ENCODE peak calls at places on chromosomes 5 and 9, in six cellular contexts. R, J, F, A, Y and C are unnamed samples.

GRCh38 chr9:127361561-127361960 is 35.4 kb upstream of the SLC2A8 start:
- DNase-seq in R (no peak), J (no peak), F (no peak), A (no peak), Y (no peak), C (no peak)

GRCh38 chr5:143050183-143050582 is 280.0 kb downstream of the ARHGAP26 start:
- DNase-seq in R (no peak), J (no peak), F (no peak), A (no peak), Y (no peak), C (no peak)

GRCh38 chr5:38831909-38832308 is 13.9 kb upstream of the OSMR start:
- DNase-seq in R (peak; percentile 70), J (peak; percentile 75), F (no peak), A (no peak), Y (no peak), C (no peak)

GRCh38 chr5:139251281-139251687 is 42.3 kb upstream of the MATR3 start:
- DNase-seq in R (no peak), J (no peak), F (peak; percentile 24), A (no peak), Y (no peak), C (no peak)

GRCh38 chr9:77926314-77926959 is 105.2 kb downstream of the GNAQ start:
- DNase-seq in R (peak; percentile 82), J (peak; percentile 85), F (no peak), A (no peak), Y (no peak), C (peak; percentile 52)

GRCh38 chr5:78405820-78406750 is 45.7 kb downstream of the SCAMP1 start:
- DNase-seq in R (peak; percentile 45), J (peak; percentile 79), F (no peak), A (no peak), Y (no peak), C (no peak)

GRCh38 chr5:122259995-122260394 is 52.0 kb upstream of the SNCAIP start:
- DNase-seq in R (peak; percentile 75), J (peak; percentile 95), F (no peak), A (no peak), Y (no peak), C (peak; percentile 70)

GRCh38 chr5:159403906-159404641 is 73.8 kb upstream of the IL12B start:
- DNase-seq in R (no peak), J (no peak), F (no peak), A (no peak), Y (no peak), C (no peak)

GRCh38 chr9:89448381-89448780 is 49.5 kb downstream of the SEMA4D start:
- DNase-seq in R (no peak), J (no peak), F (no peak), A (no peak), Y (no peak), C (no peak)

GRCh38 chr5:100970646-100971045 is 67.6 kb upstream of the ST8SIA4 start:
- DNase-seq in R (no peak), J (no peak), F (no peak), A (no peak), Y (no peak), C (no peak)

GRCh38 chr9:22147818-22148573 is 138.9 kb upstream of the CDKN2B start:
- DNase-seq in R (peak; percentile 96), J (peak; percentile 99), F (peak; percentile 28), A (no peak), Y (no peak), C (peak; percentile 52)

GRCh38 chr9:135926402-135927194 is 19.3 kb upstream of the CAMSAP1 start:
- DNase-seq in R (peak; percentile 49), J (peak; percentile 65), F (no peak), A (no peak), Y (no peak), C (peak; percentile 25)

GRCh38 chr9:108197888-108198287 is 657.9 kb downstream of the ACTL7B start:
- DNase-seq in R (no peak), J (no peak), F (no peak), A (no peak), Y (no peak), C (no peak)

GRCh38 chr5:143244000-143244736 is 159.3 kb downstream of the NR3C1 start:
- DNase-seq in R (peak; percentile 96), J (peak; percentile 98), F (no peak), A (no peak), Y (peak; percentile 98), C (peak; percentile 94)

GRCh38 chr9:134243778-134244467 is 79.6 kb upstream of the RNU6ATAC start:
- DNase-seq in R (peak; percentile 5), J (peak; percentile 18), F (peak; percentile 28), A (no peak), Y (no peak), C (no peak)

GRCh38 chr5:52895572-52896296 is 93.4 kb upstream of the ITGA2 start:
- DNase-seq in R (peak; percentile 24), J (no peak), F (no peak), A (no peak), Y (no peak), C (no peak)

GRCh38 chr5:2742921-2743679 is 8.4 kb downstream of the IRX2 start:
- DNase-seq in R (no peak), J (no peak), F (no peak), A (no peak), Y (no peak), C (no peak)

GRCh38 chr5:106080540-106080939 is 1590.2 kb downstream of the EFNA5 start:
- DNase-seq in R (no peak), J (no peak), F (no peak), A (no peak), Y (no peak), C (no peak)

GRCh38 chr5:131579917-131580671 is 54.9 kb downstream of the RAPGEF6 start:
- DNase-seq in R (no peak), J (no peak), F (no peak), A (no peak), Y (no peak), C (no peak)